ENCODE peak calls at places on chromosomes 5 and 9, in six cellular contexts. I is mammary epithelial cell, T is A549, J is kidney tubule cell, Z is hypothalamus, Y is GM23248. K is an unnamed sample.

GRCh38 chr5:174750720-174751119 is 26.3 kb downstream of the MSX2 start:
- DNase-seq in I (peak), T (no peak), J (peak), Z (no peak), Y (peak), K (no peak)

GRCh38 chr5:82886911-82887310 is 190.3 kb downstream of the TMEM167A start:
- DNase-seq in I (no peak), T (no peak), J (peak), Z (no peak), Y (peak), K (no peak)

GRCh38 chr9:14320272-14321245 is 6.6 kb upstream of the NFIB start:
- DNase-seq in I (peak), T (peak), J (peak), Z (peak), Y (peak), K (no peak)

GRCh38 chr9:21752003-21752402 is 50.4 kb upstream of the MTAP start:
- DNase-seq in I (no peak), T (no peak), J (no peak), Z (no peak), Y (peak), K (no peak)

GRCh38 chr5:101580591-101580990 is 677.5 kb upstream of the ST8SIA4 start:
- DNase-seq in I (no peak), T (no peak), J (peak), Z (no peak), Y (peak), K (no peak)

GRCh38 chr9:101629624-101630023 is 34.9 kb upstream of the PPP3R2 start:
- DNase-seq in I (no peak), T (no peak), J (no peak), Z (no peak), Y (no peak), K (no peak)

GRCh38 chr5:39137391-39138181 is 63.4 kb upstream of the RICTOR start:
- DNase-seq in I (no peak), T (peak), J (peak), Z (no peak), Y (peak), K (no peak)

GRCh38 chr9:37283730-37284235 is 138.7 kb upstream of the GRHPR start:
- DNase-seq in I (peak), T (peak), J (peak), Z (no peak), Y (peak), K (no peak)

GRCh38 chr5:10565785-10566506 is 2.1 kb downstream of the ANKRD33B start:
- DNase-seq in I (no peak), T (no peak), J (peak), Z (no peak), Y (peak), K (no peak)

GRCh38 chr9:84819446-84819845 is 149.9 kb downstream of the NTRK2 start:
- DNase-seq in I (no peak), T (no peak), J (no peak), Z (no peak), Y (no peak), K (no peak)

GRCh38 chr9:99235874-99236627 is 14.0 kb downstream of the SEC61B start:
- DNase-seq in I (no peak), T (no peak), J (no peak), Z (no peak), Y (no peak), K (no peak)